ENCODE peak calls at places on chromosomes 7 and 10, in five cellular contexts. K, I, Z, S and H are unnamed samples.
A peak's percentile ranks its signal among the peaks of the same experiment; 100 is the strongest.

GRCh38 chr10:99172130-99172738 is 63.4 kb downstream of the HPSE2 start:
- DNase-seq in K (no peak), I (peak; percentile 7), Z (peak; percentile 70), S (peak; percentile 4), H (no peak)

GRCh38 chr10:133257489-133258065 is 19.1 kb downstream of the ADAM8 start:
- DNase-seq in K (no peak), I (no peak), Z (peak; percentile 66), S (peak; percentile 85), H (peak; percentile 80)

GRCh38 chr10:120982507-120982906 is 131.3 kb downstream of the WDR11 start:
- DNase-seq in K (no peak), I (no peak), Z (no peak), S (no peak), H (no peak)

GRCh38 chr10:70596860-70597809 is 5.4 kb downstream of the PRF1 start:
- DNase-seq in K (no peak), I (no peak), Z (peak; percentile 81), S (no peak), H (no peak)

GRCh38 chr7:139667377-139667776 is 110.4 kb downstream of the HIPK2 start:
- DNase-seq in K (no peak), I (no peak), Z (no peak), S (no peak), H (no peak)

GRCh38 chr10:130587718-130588117 is 451.5 kb downstream of the GLRX3 start:
- DNase-seq in K (no peak), I (no peak), Z (no peak), S (no peak), H (no peak)

GRCh38 chr10:10605551-10606081 is 412.1 kb upstream of the CELF2 start:
- DNase-seq in K (peak; percentile 18), I (no peak), Z (peak; percentile 65), S (no peak), H (peak; percentile 81)

GRCh38 chr10:72375585-72375984 is 20.9 kb upstream of the DNAJB12 start:
- DNase-seq in K (no peak), I (no peak), Z (peak; percentile 47), S (peak; percentile 49), H (no peak)

GRCh38 chr7:92836489-92837213 is at the start of gene CDK6:
- DNase-seq in K (no peak), I (no peak), Z (peak; percentile 82), S (peak; percentile 70), H (peak; percentile 80)

GRCh38 chr10:114281006-114281405 is 42.0 kb downstream of the VWA2 start:
- DNase-seq in K (no peak), I (no peak), Z (no peak), S (no peak), H (peak; percentile 3)

GRCh38 chr10:21473541-21473940 is 51.9 kb downstream of the SKIDA1 start:
- DNase-seq in K (no peak), I (no peak), Z (no peak), S (no peak), H (no peak)

GRCh38 chr10:42864575-42864974 is 82.0 kb downstream of the BMS1 start:
- DNase-seq in K (no peak), I (no peak), Z (no peak), S (peak; percentile 81), H (no peak)

GRCh38 chr10:109735776-109736175 is 187.5 kb downstream of the XPNPEP1 start:
- DNase-seq in K (no peak), I (no peak), Z (no peak), S (no peak), H (no peak)

GRCh38 chr10:129652521-129653201 is 185.6 kb downstream of the MGMT start:
- DNase-seq in K (no peak), I (no peak), Z (no peak), S (no peak), H (no peak)

GRCh38 chr7:1572111-1572510 is 2.3 kb upstream of the PSMG3 start:
- DNase-seq in K (no peak), I (no peak), Z (no peak), S (no peak), H (no peak)

GRCh38 chr7:157513162-157513621 is 176.4 kb downstream of the DNAJB6 start:
- DNase-seq in K (no peak), I (no peak), Z (no peak), S (no peak), H (no peak)

GRCh38 chr10:92142949-92143348 is 147.9 kb downstream of the CPEB3 start:
- DNase-seq in K (no peak), I (no peak), Z (no peak), S (no peak), H (no peak)

GRCh38 chr10:92146781-92147180 is 144.1 kb downstream of the CPEB3 start:
- DNase-seq in K (no peak), I (no peak), Z (no peak), S (no peak), H (no peak)

GRCh38 chr10:92142512-92142911 is 148.4 kb downstream of the CPEB3 start:
- DNase-seq in K (no peak), I (no peak), Z (no peak), S (no peak), H (no peak)
- H3K27ac ChIP-seq in K (peak overlapping the region; percentile 59), I (peak overlapping the region; percentile 57), Z (no peak overlapping the region), S (no peak overlapping the region), H (peak overlapping the region; percentile 83)

GRCh38 chr7:155224116-155224811 is 73.4 kb upstream of the INSIG1 start:
- DNase-seq in K (no peak), I (no peak), Z (no peak), S (no peak), H (no peak)
- H3K27ac ChIP-seq in K (no peak overlapping the region), I (no peak overlapping the region), Z (no peak overlapping the region), S (no peak overlapping the region), H (no peak overlapping the region)

DNA sequence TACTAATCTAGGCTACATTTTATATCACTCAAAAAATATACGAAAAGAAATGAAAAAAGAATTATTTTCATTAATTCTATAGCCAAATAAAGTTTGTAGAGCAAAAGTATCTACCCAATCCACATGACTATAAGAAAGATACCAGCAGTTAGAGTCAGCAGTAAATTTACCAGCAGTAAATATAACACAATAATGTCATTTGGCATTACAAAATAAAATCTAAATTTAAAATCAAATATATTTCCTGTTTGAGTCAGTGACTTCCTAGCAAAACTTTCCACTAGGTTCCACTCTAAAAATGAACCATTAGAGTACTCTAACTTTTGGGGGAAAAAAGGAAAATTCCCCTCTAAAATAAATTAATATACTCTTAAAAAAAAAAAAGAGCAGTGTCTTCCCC is 144.8 kb downstream of the CPEB3 start:
- DNase-seq in K (no peak), I (no peak), Z (no peak), S (no peak), H (no peak)
- H3K27ac ChIP-seq in K (peak overlapping the region; percentile 79), I (no peak overlapping the region), Z (no peak overlapping the region), S (no peak overlapping the region), H (peak overlapping the region; percentile 84)

GRCh38 chr7:231030-231857 is 38.9 kb downstream of the FAM20C start:
- DNase-seq in K (no peak), I (no peak), Z (no peak), S (no peak), H (no peak)
- H3K27ac ChIP-seq in K (peak overlapping the region; percentile 88), I (peak overlapping the region; percentile 36), Z (no peak overlapping the region), S (no peak overlapping the region), H (peak overlapping the region; percentile 95)

GRCh38 chr7:70183278-70183677 is 585.0 kb downstream of the AUTS2 start:
- DNase-seq in K (no peak), I (no peak), Z (no peak), S (no peak), H (no peak)

GRCh38 chr7:70178787-70179186 is 580.5 kb downstream of the AUTS2 start:
- DNase-seq in K (no peak), I (no peak), Z (no peak), S (no peak), H (no peak)

GRCh38 chr7:70177166-70177565 is 578.9 kb downstream of the AUTS2 start:
- DNase-seq in K (no peak), I (no peak), Z (no peak), S (no peak), H (no peak)

GRCh38 chr7:70182516-70182915 is 584.2 kb downstream of the AUTS2 start:
- DNase-seq in K (no peak), I (no peak), Z (no peak), S (no peak), H (no peak)

GRCh38 chr7:70178206-70178605 is 579.9 kb downstream of the AUTS2 start:
- DNase-seq in K (no peak), I (no peak), Z (no peak), S (no peak), H (no peak)
- H3K27ac ChIP-seq in K (no peak overlapping the region), I (no peak overlapping the region), Z (no peak overlapping the region), S (no peak overlapping the region), H (no peak overlapping the region)

DNA sequence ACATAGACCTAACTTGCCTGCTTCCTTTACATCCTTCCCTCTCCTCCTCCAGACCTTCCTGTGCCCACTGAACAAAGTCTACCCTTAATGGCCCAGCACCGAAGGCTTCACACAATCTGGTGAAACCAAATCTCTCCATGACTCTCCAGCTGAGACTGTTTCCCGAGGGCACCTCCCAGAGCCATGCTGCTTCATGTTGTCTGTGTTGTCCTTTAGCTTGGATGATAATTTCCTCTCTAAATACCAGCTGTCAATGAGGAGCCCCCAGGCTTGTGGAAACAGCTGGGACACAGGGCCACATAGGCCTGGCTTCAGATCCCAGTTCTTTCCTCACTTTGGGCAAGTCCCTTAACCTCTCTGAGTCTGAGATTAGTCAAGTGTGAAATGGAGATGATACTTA is 54.3 kb downstream of the DLD start:
- DNase-seq in K (no peak), I (no peak), Z (peak; percentile 93), S (no peak), H (no peak)
- H3K27ac ChIP-seq in K (no peak overlapping the region), I (peak overlapping the region; percentile 94), Z (peak overlapping the region; percentile 33), S (no peak overlapping the region), H (no peak overlapping the region)

GRCh38 chr10:13989616-13990015 is 341.1 kb downstream of the FRMD4A start:
- DNase-seq in K (no peak), I (no peak), Z (no peak), S (no peak), H (no peak)
- H3K27ac ChIP-seq in K (peak overlapping the region; percentile 43), I (no peak overlapping the region), Z (no peak overlapping the region), S (no peak overlapping the region), H (peak overlapping the region; percentile 48)

GRCh38 chr7:42714361-42714760 is 197.5 kb downstream of the C7orf25 start:
- DNase-seq in K (no peak), I (no peak), Z (no peak), S (no peak), H (no peak)
- H3K27ac ChIP-seq in K (no peak overlapping the region), I (no peak overlapping the region), Z (no peak overlapping the region), S (no peak overlapping the region), H (no peak overlapping the region)

GRCh38 chr7:148854975-148855374 is 29.1 kb downstream of the EZH2 start:
- DNase-seq in K (no peak), I (no peak), Z (no peak), S (no peak), H (no peak)
- H3K27ac ChIP-seq in K (no peak overlapping the region), I (no peak overlapping the region), Z (no peak overlapping the region), S (no peak overlapping the region), H (no peak overlapping the region)

DNA sequence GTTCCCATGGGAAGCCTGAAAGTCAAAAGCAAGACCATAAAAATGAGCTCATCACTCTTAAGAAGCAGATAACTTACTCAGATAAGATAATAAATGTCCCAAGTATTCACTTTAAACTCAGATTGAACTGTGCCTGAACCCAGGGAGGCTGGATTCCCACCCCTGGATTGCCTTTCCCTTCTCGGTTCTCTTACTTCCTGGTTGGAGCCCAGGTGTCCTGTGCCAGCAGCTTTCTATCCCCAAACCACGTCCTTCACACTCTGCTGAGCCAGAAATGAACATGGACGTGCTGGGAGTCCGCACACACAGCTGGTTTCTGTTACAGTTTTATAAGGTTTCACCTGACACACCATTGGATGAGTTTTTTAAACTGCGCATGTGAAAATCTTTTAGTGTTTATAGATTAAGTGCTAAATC is 636.2 kb upstream of the IGFBP3 start:
- DNase-seq in K (no peak), I (no peak), Z (no peak), S (no peak), H (no peak)
- H3K27ac ChIP-seq in K (no peak overlapping the region), I (no peak overlapping the region), Z (no peak overlapping the region), S (no peak overlapping the region), H (no peak overlapping the region)